ENCODE peak calls at places on chromosomes 2 and 18, in five cellular contexts. Q, V, E, O and D are unnamed samples.

GRCh38 chr2:54577944-54578667 is 122.0 kb downstream of the SPTBN1 start:
- DNase-seq in Q (no peak), V (no peak), E (no peak), O (no peak), D (no peak)

GRCh38 chr2:101120124-101120996 is 30.8 kb downstream of the TBC1D8 start:
- DNase-seq in Q (no peak), V (peak; percentile 35), E (no peak), O (peak; percentile 45), D (peak; percentile 85)

GRCh38 chr18:10419420-10420103 is 34.9 kb upstream of the APCDD1 start:
- DNase-seq in Q (no peak), V (no peak), E (no peak), O (no peak), D (no peak)

GRCh38 chr2:183078163-183078466 is 432 bp upstream of the DUSP19 start:
- DNase-seq in Q (peak; percentile 42), V (no peak), E (no peak), O (peak; percentile 41), D (peak; percentile 53)

GRCh38 chr2:575728-576237 is 101.4 kb downstream of the TMEM18 start:
- DNase-seq in Q (no peak), V (no peak), E (no peak), O (no peak), D (no peak)

GRCh38 chr18:66990909-66991308 is 387.0 kb upstream of the CDH19 start:
- DNase-seq in Q (no peak), V (no peak), E (no peak), O (no peak), D (no peak)

GRCh38 chr2:238231809-238232208 is 8.0 kb downstream of the HES6 start:
- DNase-seq in Q (no peak), V (no peak), E (no peak), O (no peak), D (no peak)

GRCh38 chr2:158512323-158512722 is 55.6 kb downstream of the PKP4 start:
- DNase-seq in Q (no peak), V (no peak), E (no peak), O (no peak), D (no peak)

GRCh38 chr2:168456526-168457176 is 579 bp downstream of the CERS6 start:
- DNase-seq in Q (peak; percentile 71), V (peak; percentile 63), E (peak; percentile 30), O (peak; percentile 73), D (peak; percentile 60)

GRCh38 chr2:184272040-184272439 is 326.3 kb upstream of the ZNF804A start:
- DNase-seq in Q (no peak), V (no peak), E (no peak), O (no peak), D (no peak)

GRCh38 chr18:10195529-10195928 is 258.9 kb upstream of the APCDD1 start:
- DNase-seq in Q (no peak), V (no peak), E (no peak), O (no peak), D (no peak)

GRCh38 chr2:33275689-33276444 is 200.6 kb upstream of the RASGRP3 start:
- DNase-seq in Q (no peak), V (no peak), E (peak; percentile 5), O (no peak), D (no peak)

GRCh38 chr2:196167666-196168065 is 3.7 kb downstream of the STK17B start:
- DNase-seq in Q (no peak), V (no peak), E (no peak), O (no peak), D (no peak)

GRCh38 chr2:229196448-229196847 is 74.6 kb downstream of the PID1 start:
- DNase-seq in Q (no peak), V (no peak), E (no peak), O (no peak), D (no peak)

GRCh38 chr2:38653715-38654494 is 12.0 kb upstream of the GALM start:
- DNase-seq in Q (no peak), V (peak; percentile 80), E (peak; percentile 27), O (no peak), D (no peak)

GRCh38 chr2:74292752-74293151 is 50.5 kb downstream of the SLC4A5 start:
- DNase-seq in Q (no peak), V (no peak), E (no peak), O (no peak), D (no peak)

GRCh38 chr2:161265874-161266273 is 42.4 kb upstream of the PSMD14 start:
- DNase-seq in Q (no peak), V (no peak), E (no peak), O (no peak), D (no peak)

GRCh38 chr18:66393463-66393862 is 210.4 kb downstream of the CDH19 start:
- DNase-seq in Q (no peak), V (no peak), E (no peak), O (no peak), D (no peak)

GRCh38 chr2:221779614-221780067 is 207.5 kb upstream of the EPHA4 start:
- DNase-seq in Q (no peak), V (no peak), E (no peak), O (no peak), D (no peak)

GRCh38 chr2:120935339-120936313 is 200.0 kb downstream of the GLI2 start:
- DNase-seq in Q (no peak), V (no peak), E (no peak), O (peak; percentile 65), D (no peak)

GRCh38 chr2:233120459-233120858 is 60.3 kb downstream of the INPP5D start:
- DNase-seq in Q (no peak), V (no peak), E (no peak), O (no peak), D (no peak)

GRCh38 chr2:226622484-226622883 is 177.1 kb downstream of the IRS1 start:
- DNase-seq in Q (no peak), V (no peak), E (no peak), O (no peak), D (no peak)

GRCh38 chr2:203936535-203936934 is at the start of gene ICOS:
- DNase-seq in Q (no peak), V (no peak), E (peak; percentile 54), O (no peak), D (no peak)

GRCh38 chr2:190404487-190404886 is 3.7 kb upstream of the MFSD6 start:
- DNase-seq in Q (no peak), V (no peak), E (no peak), O (no peak), D (no peak)

GRCh38 chr2:186477782-186478181 is 8.3 kb upstream of the ZC3H15 start:
- DNase-seq in Q (no peak), V (no peak), E (no peak), O (no peak), D (no peak)

GRCh38 chr2:136065384-136065783 is 52.6 kb downstream of the CXCR4 start:
- DNase-seq in Q (peak; percentile 26), V (no peak), E (no peak), O (no peak), D (no peak)

GRCh38 chr18:76558881-76559667 is 64.0 kb upstream of the ZNF516 start:
- DNase-seq in Q (no peak), V (no peak), E (no peak), O (no peak), D (no peak)

GRCh38 chr2:148990968-148991367 is 47.5 kb upstream of the LYPD6B start:
- DNase-seq in Q (peak; percentile 71), V (no peak), E (no peak), O (no peak), D (no peak)

DNA sequence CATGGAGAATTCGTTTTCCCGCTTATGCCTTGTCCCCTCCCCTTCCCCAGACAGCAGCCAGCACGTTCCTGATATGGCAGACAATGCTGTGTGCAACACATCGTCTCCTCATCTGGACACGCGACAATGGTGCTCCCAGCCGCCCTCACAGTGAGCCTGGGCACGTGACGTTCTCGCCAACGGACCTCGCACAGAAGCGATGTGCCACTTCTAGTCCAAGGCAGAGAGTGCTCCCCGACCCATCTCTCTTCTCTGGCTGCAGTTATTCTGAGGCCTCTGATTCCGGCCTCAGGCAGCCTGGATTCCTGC is 505.4 kb downstream of the EIPR1 start:
- DNase-seq in Q (no peak), V (no peak), E (no peak), O (no peak), D (no peak)
- TF ChIP-seq CTCF in Q (no peak), V (no peak), E (no peak), O (no peak), D (no peak)

GRCh38 chr2:51243892-51244570 is 212.1 kb upstream of the NRXN1 start:
- DNase-seq in Q (no peak), V (no peak), E (no peak), O (no peak), D (no peak)

GRCh38 chr2:51251356-51251755 is 219.4 kb upstream of the NRXN1 start:
- DNase-seq in Q (no peak), V (no peak), E (no peak), O (no peak), D (no peak)

GRCh38 chr2:51247252-51247651 is 215.3 kb upstream of the NRXN1 start:
- DNase-seq in Q (no peak), V (no peak), E (no peak), O (no peak), D (no peak)
- TF ChIP-seq CTCF in Q (no peak), V (no peak), E (no peak), O (no peak), D (no peak)

DNA sequence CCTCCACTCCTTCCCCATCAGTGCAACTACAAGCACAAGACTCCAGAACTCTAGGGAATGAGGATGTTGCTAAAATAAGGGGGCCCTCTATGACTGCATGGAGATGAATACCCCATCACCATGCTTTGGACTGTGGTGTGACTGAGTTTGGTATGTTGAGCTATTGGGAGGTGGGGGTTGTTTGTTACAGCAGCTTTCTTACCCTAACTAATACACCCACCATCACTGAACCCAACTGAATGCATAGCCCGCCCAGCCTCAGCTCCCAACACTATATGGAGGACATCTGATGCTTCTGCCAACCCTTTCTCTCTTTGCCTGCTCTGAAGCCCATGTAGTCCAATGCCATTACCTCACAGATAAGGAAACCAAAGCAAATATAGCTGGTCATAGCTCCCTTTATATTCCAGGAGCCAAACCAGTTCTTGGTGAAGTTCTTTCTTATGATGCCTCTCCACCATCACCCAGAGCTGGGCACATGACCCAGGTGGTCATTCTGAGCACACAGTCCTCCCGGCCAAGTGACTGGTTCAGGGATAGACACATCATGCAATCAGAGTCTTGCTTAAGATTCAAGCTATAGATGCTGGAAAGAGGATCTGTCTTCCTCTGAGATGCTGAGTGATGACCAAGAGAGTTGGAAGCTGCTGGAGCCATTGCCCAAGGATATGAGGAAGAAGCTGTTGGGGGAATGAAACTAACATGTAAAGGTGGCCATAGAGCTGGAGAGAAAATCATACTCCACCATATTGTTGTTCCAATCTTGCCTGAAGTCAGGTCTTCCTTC is 155.6 kb upstream of the HAAO start:
- DNase-seq in Q (no peak), V (no peak), E (no peak), O (no peak), D (no peak)
- TF ChIP-seq CTCF in Q (no peak), V (no peak), E (no peak), O (no peak), D (no peak)

DNA sequence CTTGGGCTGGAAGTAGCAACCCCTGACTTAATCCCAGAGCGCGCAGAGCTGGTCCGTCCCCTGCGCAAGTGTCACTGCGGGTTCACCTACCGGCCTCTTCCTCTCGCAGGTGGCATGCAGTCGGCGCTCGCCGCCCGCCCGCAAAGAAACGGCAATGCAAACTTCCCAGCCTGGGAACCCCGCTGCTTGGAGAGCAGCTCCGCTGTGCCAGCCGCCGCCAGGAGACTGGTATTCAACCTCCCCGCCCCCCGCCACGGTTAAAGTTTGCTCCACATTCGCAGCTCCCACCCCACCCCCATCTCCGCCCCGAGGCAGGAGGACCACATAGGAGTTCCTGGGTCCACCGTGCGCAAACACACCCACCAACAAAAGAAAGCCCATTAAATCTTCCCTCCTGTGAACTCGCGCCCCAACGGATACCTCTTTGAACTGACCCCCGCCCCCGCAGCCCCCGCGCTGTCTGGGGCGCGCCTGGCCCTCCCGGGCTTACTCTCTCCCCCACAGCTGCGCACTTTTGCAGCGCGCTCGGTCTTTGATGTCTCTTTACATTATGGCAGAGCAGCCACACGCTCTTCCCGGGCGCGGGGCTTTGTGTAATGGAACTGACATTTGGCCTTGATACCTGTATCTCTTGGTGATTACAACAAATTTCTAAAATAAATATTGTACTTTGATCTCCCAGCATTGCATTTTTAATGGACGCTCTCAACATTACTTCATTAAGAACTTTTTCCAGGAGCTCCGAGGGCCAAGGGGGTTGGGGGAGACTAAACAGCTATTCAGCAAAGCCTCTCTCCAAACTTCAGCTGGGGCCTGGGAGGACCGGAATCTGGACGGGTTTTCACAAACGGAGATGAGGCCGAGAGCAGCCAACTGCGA is 3.1 kb upstream of the SP5 start:
- DNase-seq in Q (peak; percentile 33), V (no peak), E (no peak), O (peak; percentile 33), D (no peak)
- TF ChIP-seq CTCF in Q (no peak), V (no peak), E (no peak), O (no peak), D (no peak)